ENCODE peak calls at places on chromosome 16, in ten cellular contexts. One of them, this sample, is unnamed.

GRCh38 chr16:3304370-3304769 is 860 bp downstream of the TIGD7 start:
- DNase-seq in stromal cell of bone marrow: no peak
- DNase-seq in NCI-H345: no peak
- DNase-seq in A172: no peak
- DNase-seq in T1000: no peak
- DNase-seq in fibroblast of lung: peak
- DNase-seq in prostate gland: no peak
- DNase-seq in cardiac muscle cell: peak
- DNase-seq in CD8-positive, alpha-beta T cell: no peak
- DNase-seq in HT-29: no peak
- DNase-seq in this sample: no peak

GRCh38 chr16:60636117-60636516 is 1400.1 kb downstream of the CDH8 start:
- DNase-seq in stromal cell of bone marrow: no peak
- DNase-seq in NCI-H345: no peak
- DNase-seq in A172: no peak
- DNase-seq in T1000: no peak
- DNase-seq in fibroblast of lung: no peak
- DNase-seq in prostate gland: no peak
- DNase-seq in cardiac muscle cell: no peak
- DNase-seq in CD8-positive, alpha-beta T cell: no peak
- DNase-seq in HT-29: peak
- DNase-seq in this sample: no peak

GRCh38 chr16:88969361-88969831 is 7.6 kb downstream of the CBFA2T3 start:
- DNase-seq in stromal cell of bone marrow: no peak
- DNase-seq in NCI-H345: no peak
- DNase-seq in A172: no peak
- DNase-seq in T1000: no peak
- DNase-seq in fibroblast of lung: no peak
- DNase-seq in prostate gland: no peak
- DNase-seq in cardiac muscle cell: no peak
- DNase-seq in CD8-positive, alpha-beta T cell: peak
- DNase-seq in HT-29: no peak
- DNase-seq in this sample: no peak

GRCh38 chr16:58306327-58306726 is 11.5 kb upstream of the PRSS54 start:
- DNase-seq in stromal cell of bone marrow: peak
- DNase-seq in NCI-H345: no peak
- DNase-seq in A172: peak
- DNase-seq in T1000: no peak
- DNase-seq in fibroblast of lung: peak
- DNase-seq in prostate gland: no peak
- DNase-seq in cardiac muscle cell: peak
- DNase-seq in CD8-positive, alpha-beta T cell: peak
- DNase-seq in HT-29: peak
- DNase-seq in this sample: peak

GRCh38 chr16:75742424-75743047 is 16.2 kb upstream of the CPHXL start:
- DNase-seq in stromal cell of bone marrow: no peak
- DNase-seq in NCI-H345: no peak
- DNase-seq in A172: no peak
- DNase-seq in T1000: no peak
- DNase-seq in fibroblast of lung: peak
- DNase-seq in prostate gland: no peak
- DNase-seq in cardiac muscle cell: no peak
- DNase-seq in CD8-positive, alpha-beta T cell: no peak
- DNase-seq in HT-29: no peak
- DNase-seq in this sample: no peak

GRCh38 chr16:10308305-10309193 is 77.3 kb upstream of the ATF7IP2 start:
- DNase-seq in stromal cell of bone marrow: no peak
- DNase-seq in NCI-H345: no peak
- DNase-seq in A172: no peak
- DNase-seq in T1000: no peak
- DNase-seq in fibroblast of lung: no peak
- DNase-seq in prostate gland: peak
- DNase-seq in cardiac muscle cell: no peak
- DNase-seq in CD8-positive, alpha-beta T cell: no peak
- DNase-seq in HT-29: no peak
- DNase-seq in this sample: no peak

GRCh38 chr16:27088216-27088615 is 21.5 kb downstream of the C16orf82 start:
- DNase-seq in stromal cell of bone marrow: no peak
- DNase-seq in NCI-H345: no peak
- DNase-seq in A172: no peak
- DNase-seq in T1000: no peak
- DNase-seq in fibroblast of lung: no peak
- DNase-seq in prostate gland: no peak
- DNase-seq in cardiac muscle cell: no peak
- DNase-seq in CD8-positive, alpha-beta T cell: no peak
- DNase-seq in HT-29: no peak
- DNase-seq in this sample: no peak

GRCh38 chr16:87178977-87179376 is 138.2 kb downstream of the C16orf95 start:
- DNase-seq in stromal cell of bone marrow: no peak
- DNase-seq in NCI-H345: no peak
- DNase-seq in A172: peak
- DNase-seq in T1000: no peak
- DNase-seq in fibroblast of lung: peak
- DNase-seq in prostate gland: no peak
- DNase-seq in cardiac muscle cell: peak
- DNase-seq in CD8-positive, alpha-beta T cell: no peak
- DNase-seq in HT-29: no peak
- DNase-seq in this sample: peak

GRCh38 chr16:88339926-88340754 is 42.6 kb upstream of the ZNF469 start:
- DNase-seq in stromal cell of bone marrow: no peak
- DNase-seq in NCI-H345: peak
- DNase-seq in A172: no peak
- DNase-seq in T1000: no peak
- DNase-seq in fibroblast of lung: no peak
- DNase-seq in prostate gland: no peak
- DNase-seq in cardiac muscle cell: no peak
- DNase-seq in CD8-positive, alpha-beta T cell: peak
- DNase-seq in HT-29: peak
- DNase-seq in this sample: no peak

GRCh38 chr16:47025641-47026040 is 52.2 kb upstream of the DNAJA2 start:
- DNase-seq in stromal cell of bone marrow: no peak
- DNase-seq in NCI-H345: no peak
- DNase-seq in A172: no peak
- DNase-seq in T1000: no peak
- DNase-seq in fibroblast of lung: no peak
- DNase-seq in prostate gland: no peak
- DNase-seq in cardiac muscle cell: no peak
- DNase-seq in CD8-positive, alpha-beta T cell: no peak
- DNase-seq in HT-29: no peak
- DNase-seq in this sample: no peak

GRCh38 chr16:54687043-54687655 is 243.5 kb upstream of the IRX5 start:
- DNase-seq in stromal cell of bone marrow: no peak
- DNase-seq in NCI-H345: no peak
- DNase-seq in A172: no peak
- DNase-seq in T1000: no peak
- DNase-seq in fibroblast of lung: no peak
- DNase-seq in prostate gland: no peak
- DNase-seq in cardiac muscle cell: no peak
- DNase-seq in CD8-positive, alpha-beta T cell: no peak
- DNase-seq in HT-29: no peak
- DNase-seq in this sample: no peak

GRCh38 chr16:88792668-88793587 is 7.9 kb upstream of the PIEZO1 start:
- DNase-seq in stromal cell of bone marrow: no peak
- DNase-seq in NCI-H345: no peak
- DNase-seq in A172: no peak
- DNase-seq in T1000: no peak
- DNase-seq in fibroblast of lung: no peak
- DNase-seq in prostate gland: no peak
- DNase-seq in cardiac muscle cell: no peak
- DNase-seq in CD8-positive, alpha-beta T cell: no peak
- DNase-seq in HT-29: no peak
- DNase-seq in this sample: no peak

This sample was measured in dermis microvascular lymphatic vessel endothelial cell.